ENCODE peak calls at places on chromosomes 6 and 20, in ten cellular contexts. R, H, Y, S, U, C, Z, I, D and L are unnamed samples.

GRCh38 chr6:100948381-100949133 is 67.4 kb upstream of the ASCC3 start:
- DNase-seq in R (no peak), H (no peak), Y (no peak), S (peak), U (no peak), C (peak), Z (peak), I (no peak), D (no peak), L (no peak)

GRCh38 chr6:76885861-76886301 is 577.4 kb downstream of the HTR1B start:
- DNase-seq in R (no peak), H (no peak), Y (no peak), S (peak), U (no peak), C (peak), Z (no peak), I (no peak), D (no peak), L (no peak)

GRCh38 chr20:49595811-49596545 is 28.0 kb upstream of the PTGIS start:
- DNase-seq in R (no peak), H (no peak), Y (no peak), S (no peak), U (no peak), C (peak), Z (peak), I (peak), D (no peak), L (no peak)

GRCh38 chr6:86706449-86706848 is 230.9 kb upstream of the HTR1E start:
- DNase-seq in R (no peak), H (no peak), Y (no peak), S (no peak), U (no peak), C (no peak), Z (no peak), I (no peak), D (no peak), L (no peak)

GRCh38 chr20:33145521-33145920 is 22.4 kb upstream of the BPIFA2 start:
- DNase-seq in R (no peak), H (no peak), Y (no peak), S (no peak), U (no peak), C (no peak), Z (no peak), I (no peak), D (no peak), L (no peak)

GRCh38 chr6:88982720-88983119 is 19.3 kb upstream of the RNGTT start:
- DNase-seq in R (no peak), H (peak), Y (peak), S (peak), U (peak), C (peak), Z (peak), I (peak), D (no peak), L (no peak)

GRCh38 chr6:109854541-109855308 is 123.4 kb upstream of the GPR6 start:
- DNase-seq in R (no peak), H (no peak), Y (no peak), S (no peak), U (no peak), C (no peak), Z (no peak), I (no peak), D (no peak), L (no peak)

GRCh38 chr6:156862711-156863110 is 85.5 kb downstream of the ARID1B start:
- DNase-seq in R (no peak), H (no peak), Y (no peak), S (no peak), U (no peak), C (no peak), Z (no peak), I (no peak), D (no peak), L (no peak)

GRCh38 chr6:169752074-169752623 is 727 bp downstream of the ERMARD start:
- DNase-seq in R (no peak), H (no peak), Y (no peak), S (no peak), U (no peak), C (peak), Z (no peak), I (no peak), D (no peak), L (peak)

GRCh38 chr20:25484911-25485511 is 77.5 kb downstream of the GINS1 start:
- DNase-seq in R (no peak), H (no peak), Y (no peak), S (peak), U (no peak), C (no peak), Z (peak), I (no peak), D (no peak), L (no peak)

GRCh38 chr6:50785921-50786320 is 32.8 kb upstream of the TFAP2B start:
- DNase-seq in R (no peak), H (no peak), Y (no peak), S (peak), U (no peak), C (no peak), Z (no peak), I (no peak), D (no peak), L (no peak)

GRCh38 chr6:10429638-10430427 is 15.0 kb upstream of the TFAP2A start:
- DNase-seq in R (no peak), H (no peak), Y (no peak), S (peak), U (peak), C (peak), Z (peak), I (no peak), D (no peak), L (no peak)

GRCh38 chr6:148507774-148508173 is 165.1 kb downstream of the SASH1 start:
- DNase-seq in R (no peak), H (no peak), Y (no peak), S (no peak), U (no peak), C (peak), Z (no peak), I (peak), D (no peak), L (no peak)

GRCh38 chr6:7256785-7257184 is 56.2 kb downstream of the SSR1 start:
- DNase-seq in R (peak), H (no peak), Y (no peak), S (no peak), U (no peak), C (no peak), Z (no peak), I (no peak), D (no peak), L (no peak)

GRCh38 chr6:10837009-10837691 is 1.2 kb downstream of the MAK start:
- DNase-seq in R (peak), H (no peak), Y (peak), S (peak), U (peak), C (no peak), Z (no peak), I (peak), D (no peak), L (peak)

GRCh38 chr6:108419474-108419873 is 124.6 kb downstream of the AFG1L start:
- DNase-seq in R (no peak), H (no peak), Y (no peak), S (no peak), U (no peak), C (no peak), Z (no peak), I (no peak), D (no peak), L (no peak)

GRCh38 chr6:37845930-37846329 is 26.4 kb downstream of the ZFAND3 start:
- DNase-seq in R (no peak), H (no peak), Y (no peak), S (peak), U (no peak), C (no peak), Z (no peak), I (no peak), D (no peak), L (no peak)

GRCh38 chr6:484086-484728 is 92.7 kb downstream of the IRF4 start:
- DNase-seq in R (no peak), H (no peak), Y (no peak), S (peak), U (no peak), C (no peak), Z (no peak), I (no peak), D (no peak), L (no peak)

GRCh38 chr6:113276631-113277030 is 580.5 kb upstream of the MARCKS start:
- DNase-seq in R (no peak), H (no peak), Y (no peak), S (no peak), U (no peak), C (no peak), Z (no peak), I (no peak), D (no peak), L (no peak)

GRCh38 chr6:158411998-158412397 is 99.7 kb downstream of the TULP4 start:
- DNase-seq in R (no peak), H (no peak), Y (no peak), S (peak), U (no peak), C (no peak), Z (peak), I (no peak), D (no peak), L (no peak)

GRCh38 chr20:15584507-15584906 is 988.7 kb downstream of the KIF16B start:
- DNase-seq in R (no peak), H (no peak), Y (no peak), S (no peak), U (no peak), C (no peak), Z (no peak), I (no peak), D (no peak), L (no peak)

GRCh38 chr6:81876977-81877376 is 124.5 kb upstream of the TENT5A start:
- DNase-seq in R (no peak), H (no peak), Y (no peak), S (peak), U (no peak), C (peak), Z (no peak), I (no peak), D (no peak), L (no peak)

GRCh38 chr20:34165246-34165645 is 53.2 kb upstream of the EIF2S2 start:
- DNase-seq in R (no peak), H (no peak), Y (no peak), S (no peak), U (no peak), C (peak), Z (no peak), I (no peak), D (no peak), L (no peak)

GRCh38 chr20:38630727-38631126 is 29.1 kb downstream of the ARHGAP40 start:
- DNase-seq in R (no peak), H (no peak), Y (no peak), S (no peak), U (no peak), C (no peak), Z (peak), I (no peak), D (no peak), L (no peak)

GRCh38 chr20:50673146-50673830 is 18.1 kb downstream of the RIPOR3 start:
- DNase-seq in R (no peak), H (no peak), Y (no peak), S (no peak), U (no peak), C (no peak), Z (peak), I (no peak), D (no peak), L (no peak)

GRCh38 chr20:19915111-19915798 is 101.9 kb upstream of the NAA20 start:
- DNase-seq in R (no peak), H (no peak), Y (no peak), S (no peak), U (no peak), C (no peak), Z (no peak), I (no peak), D (no peak), L (no peak)

GRCh38 chr20:25229486-25230176 is 18.3 kb upstream of the PYGB start:
- DNase-seq in R (no peak), H (no peak), Y (no peak), S (no peak), U (no peak), C (no peak), Z (no peak), I (no peak), D (no peak), L (no peak)

GRCh38 chr20:33351696-33352095 is 49.6 kb downstream of the CDK5RAP1 start:
- DNase-seq in R (no peak), H (no peak), Y (no peak), S (no peak), U (no peak), C (no peak), Z (no peak), I (no peak), D (no peak), L (no peak)

GRCh38 chr6:65900928-65901327 is 193.9 kb upstream of the EYS start:
- DNase-seq in R (no peak), H (no peak), Y (no peak), S (no peak), U (no peak), C (no peak), Z (no peak), I (no peak), D (no peak), L (no peak)

GRCh38 chr20:35447082-35447789 is 8.2 kb upstream of the CEP250 start:
- DNase-seq in R (peak), H (peak), Y (peak), S (peak), U (peak), C (peak), Z (peak), I (peak), D (peak), L (peak)

GRCh38 chr20:44579313-44580090 is 2.9 kb upstream of the PKIG start:
- DNase-seq in R (no peak), H (no peak), Y (no peak), S (no peak), U (no peak), C (no peak), Z (no peak), I (no peak), D (no peak), L (no peak)

GRCh38 chr6:139308284-139308916 is 16.6 kb upstream of the TXLNB start:
- DNase-seq in R (no peak), H (no peak), Y (no peak), S (no peak), U (no peak), C (no peak), Z (no peak), I (no peak), D (no peak), L (no peak)

GRCh38 chr6:156425374-156425773 is 351.8 kb upstream of the ARID1B start:
- DNase-seq in R (no peak), H (no peak), Y (no peak), S (no peak), U (no peak), C (peak), Z (no peak), I (no peak), D (no peak), L (no peak)

GRCh38 chr6:7685276-7685675 is 40.6 kb upstream of the BMP6 start:
- DNase-seq in R (no peak), H (no peak), Y (no peak), S (peak), U (no peak), C (no peak), Z (no peak), I (no peak), D (no peak), L (no peak)

GRCh38 chr6:131281471-131282270 is 146.4 kb downstream of the AKAP7 start:
- DNase-seq in R (peak), H (no peak), Y (no peak), S (no peak), U (no peak), C (peak), Z (no peak), I (no peak), D (no peak), L (no peak)

DNA sequence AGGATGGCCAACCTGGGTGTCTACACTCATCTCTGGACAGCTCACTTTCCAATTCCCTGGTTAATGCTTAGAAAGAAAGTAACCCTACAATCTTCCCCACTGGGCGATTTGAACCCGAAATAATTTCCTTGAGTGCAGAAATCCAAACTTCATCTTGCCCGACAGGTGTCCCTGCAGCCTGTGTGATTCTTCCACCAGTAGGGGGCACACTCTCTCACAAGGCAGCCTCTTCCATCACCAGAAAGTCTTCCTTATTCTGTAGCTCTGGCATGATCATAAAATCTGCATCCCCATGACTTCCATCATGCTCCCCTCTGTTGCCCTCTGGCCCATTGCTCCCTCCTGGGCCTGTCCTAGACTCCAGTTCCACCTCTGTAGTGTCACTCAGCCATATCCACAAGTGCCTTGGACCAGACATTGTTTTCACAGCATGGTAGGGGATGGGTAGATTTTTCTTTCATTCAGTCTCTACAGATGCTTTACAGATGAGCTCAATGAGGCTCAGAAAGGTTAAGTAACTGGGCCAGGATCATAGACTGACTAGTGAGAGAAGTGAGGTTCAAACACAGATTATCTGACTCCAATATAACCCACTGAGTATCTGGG is 170.4 kb upstream of the SPTLC3 start:
- DNase-seq in R (no peak), H (no peak), Y (no peak), S (no peak), U (no peak), C (no peak), Z (no peak), I (no peak), D (no peak), L (no peak)
- TF ChIP-seq CTCF in R (peak), H (peak), Y (peak), S (no peak), U (no peak), C (no peak), Z (peak), I (no peak), D (no peak), L (no peak)

DNA sequence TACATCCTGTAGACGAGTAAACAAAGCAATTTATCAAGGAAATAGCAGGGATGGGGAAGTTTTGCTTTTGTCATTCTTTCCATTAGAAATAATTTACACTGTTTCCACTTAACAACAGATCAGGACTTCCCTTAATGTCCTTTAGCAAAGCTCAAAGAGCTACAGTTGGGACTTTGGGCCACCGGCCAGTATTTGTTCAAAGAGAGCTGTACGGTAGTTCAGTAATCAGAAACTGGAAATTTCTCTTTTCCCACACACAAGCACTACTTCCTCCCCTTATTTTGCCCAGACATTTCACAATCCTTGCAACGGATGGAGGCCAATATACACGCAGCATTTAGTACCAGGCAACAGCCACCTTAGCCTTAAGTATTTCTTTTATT is 12.1 kb upstream of the HINT3 start:
- DNase-seq in R (peak), H (no peak), Y (no peak), S (peak), U (peak), C (peak), Z (peak), I (peak), D (no peak), L (peak)
- H3K4me3 ChIP-seq in R (no peak), H (no peak), Y (no peak), S (no peak), U (no peak), C (no peak), Z (no peak), I (no peak), D (no peak), L (no peak)

DNA sequence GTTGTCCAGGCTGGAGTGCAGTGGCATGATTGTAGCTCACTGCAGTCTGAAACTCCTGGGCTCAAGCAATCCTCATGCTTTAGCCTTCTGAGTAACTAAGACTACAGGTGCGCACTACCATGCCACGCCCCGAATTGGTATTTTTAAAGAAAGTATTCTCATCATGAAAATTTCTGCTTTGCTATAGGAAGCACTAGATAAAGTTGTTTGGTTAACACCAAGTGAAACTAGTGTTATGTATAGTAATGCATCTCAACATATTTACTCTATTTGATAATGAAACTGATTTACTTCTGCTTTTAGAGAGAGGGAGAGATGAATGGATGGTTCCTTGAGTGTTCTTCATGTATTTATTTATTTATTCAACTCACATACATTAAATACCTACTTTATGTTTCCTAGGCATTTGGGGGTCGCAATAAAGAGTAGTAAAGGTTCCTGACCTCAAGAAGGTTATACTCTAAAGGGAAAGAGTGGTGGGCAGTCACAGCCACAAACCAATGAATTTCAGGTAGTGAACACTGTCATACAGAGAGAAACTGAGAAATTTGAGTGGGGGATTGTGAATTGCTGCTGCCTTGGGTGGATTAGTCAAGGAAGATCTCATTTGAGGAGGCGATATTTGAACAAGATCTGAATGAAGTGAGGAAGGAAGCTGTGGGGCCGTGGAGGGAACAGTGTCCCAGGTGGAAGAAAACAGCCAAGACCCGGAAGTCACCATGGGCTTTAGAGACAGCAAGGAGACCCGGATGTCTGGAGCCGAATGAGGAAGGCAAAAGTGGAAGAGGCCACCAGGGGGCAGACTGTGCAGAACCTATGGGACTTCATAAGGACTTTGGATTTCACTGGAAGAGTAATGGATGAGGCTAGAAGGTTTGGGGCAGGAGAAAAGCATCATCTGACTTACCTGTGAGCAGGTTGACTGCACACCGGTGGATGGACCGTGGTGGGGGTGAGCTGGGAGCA is 185.6 kb downstream of the TSHZ2 start:
- DNase-seq in R (peak), H (peak), Y (peak), S (peak), U (peak), C (peak), Z (no peak), I (peak), D (no peak), L (peak)
- TF ChIP-seq CTCF in R (peak), H (peak), Y (peak), S (peak), U (peak), C (peak), Z (peak), I (peak), D (peak), L (peak)

DNA sequence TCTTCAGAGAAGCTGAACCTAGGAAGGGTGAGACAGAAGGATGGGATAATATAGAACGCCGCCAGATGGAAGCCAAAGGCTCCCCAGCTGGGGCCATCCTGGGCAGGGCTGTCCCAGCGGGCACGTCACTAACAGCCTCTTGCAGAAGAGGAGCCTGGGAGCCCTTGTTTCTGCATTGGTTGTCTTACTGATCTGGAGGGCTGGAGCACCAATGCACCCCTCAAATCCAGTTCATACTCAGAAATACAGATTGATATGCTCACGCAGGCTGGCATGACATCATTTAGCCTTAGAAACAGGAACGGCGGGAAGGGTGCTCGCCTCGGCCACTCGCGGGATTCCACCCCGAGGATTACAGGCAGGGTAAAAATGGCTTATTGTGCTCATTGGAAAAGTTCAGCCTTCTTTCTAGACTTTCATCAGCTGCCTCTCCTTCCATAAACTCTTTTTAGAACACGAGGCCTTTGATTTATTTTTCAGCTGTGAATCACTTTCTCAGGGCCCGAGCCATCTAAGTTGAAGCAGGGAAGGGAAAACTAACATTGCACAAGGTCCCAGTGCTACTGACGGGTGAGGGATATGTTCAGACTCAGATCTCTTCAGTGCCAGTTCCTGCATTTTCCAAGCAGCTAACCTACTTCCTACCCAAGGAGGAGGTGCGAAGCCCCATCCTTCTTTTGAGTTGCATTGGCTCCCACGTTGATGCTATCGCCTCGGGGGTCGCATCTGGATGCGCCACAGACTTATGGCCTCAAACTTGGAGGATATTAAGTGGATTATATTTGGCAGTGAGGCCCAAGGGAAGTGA is 82.3 kb downstream of the GMPR start:
- DNase-seq in R (no peak), H (no peak), Y (no peak), S (peak), U (no peak), C (peak), Z (no peak), I (no peak), D (no peak), L (no peak)
- H3K4me3 ChIP-seq in R (peak), H (no peak), Y (no peak), S (no peak), U (no peak), C (peak), Z (no peak), I (peak), D (peak), L (no peak)

GRCh38 chr6:5855787-5856186 is 150.9 kb downstream of the NRN1 start:
- DNase-seq in R (no peak), H (no peak), Y (no peak), S (no peak), U (no peak), C (no peak), Z (no peak), I (no peak), D (no peak), L (no peak)
- TF ChIP-seq CTCF in R (no peak), H (no peak), Y (no peak), S (no peak), U (no peak), C (no peak), Z (no peak), I (no peak), D (no peak), L (no peak)